ENCODE peak calls at places on chromosomes 12 and 14, in eight cellular contexts. J is stimulated activated naive B cell treated with anti-CD40 and anti-IgM and Interleukin-4, amounts not matched to agents 10 μg/mL and 1 μg/mL and 100 μg/mL, for 72 hours; Q is ovary; K is uterus; S is tibial artery; C is mucosa of gallbladder; X is EL; G is amygdala. V is an unnamed sample.

GRCh38 chr14:58954874-58955273 is 233.6 kb upstream of the DAAM1 start:
- DNase-seq in J (no peak), Q (no peak), K (no peak), S (no peak), C (no peak), X (no peak), G (no peak), V (no peak)

GRCh38 chr12:126903180-126903876 is 1363.6 kb upstream of the TMEM132C start:
- DNase-seq in J (no peak), Q (no peak), K (no peak), S (no peak), C (no peak), X (no peak), G (no peak), V (no peak)

GRCh38 chr12:46944771-46945170 is 119.0 kb upstream of the SLC38A4 start:
- DNase-seq in J (no peak), Q (no peak), K (no peak), S (no peak), C (no peak), X (peak), G (no peak), V (no peak)

GRCh38 chr12:13359636-13360035 is 163.1 kb downstream of the EMP1 start:
- DNase-seq in J (no peak), Q (no peak), K (no peak), S (no peak), C (no peak), X (no peak), G (no peak), V (no peak)

GRCh38 chr12:82555699-82556098 is 131.0 kb upstream of the TMTC2 start:
- DNase-seq in J (no peak), Q (no peak), K (no peak), S (no peak), C (no peak), X (no peak), G (no peak), V (no peak)

GRCh38 chr12:52082026-52082667 is 2.6 kb downstream of the SMIM41 start:
- DNase-seq in J (no peak), Q (peak), K (peak), S (no peak), C (no peak), X (peak), G (no peak), V (peak)

GRCh38 chr12:26172013-26172412 is 23.4 kb upstream of the SSPN start:
- DNase-seq in J (no peak), Q (no peak), K (no peak), S (no peak), C (no peak), X (no peak), G (no peak), V (no peak)

GRCh38 chr14:51202914-51203665 is 37.0 kb upstream of the TMX1 start:
- DNase-seq in J (peak), Q (no peak), K (no peak), S (no peak), C (no peak), X (no peak), G (no peak), V (no peak)

GRCh38 chr12:51972849-51973273 is 21.4 kb downstream of the ACVR1B start:
- DNase-seq in J (no peak), Q (peak), K (peak), S (peak), C (peak), X (peak), G (peak), V (peak)

GRCh38 chr12:23484238-23484637 is 465.2 kb downstream of the SOX5 start:
- DNase-seq in J (no peak), Q (no peak), K (no peak), S (no peak), C (no peak), X (no peak), G (no peak), V (no peak)

V was measured in right cardiac atrium.